ENCODE peak calls at places on chromosomes 16 and 17, in five cellular contexts. N is right atrium auricular region, F is IMR-90, G is cardiac fibroblast, U is B cell. S is an unnamed sample.

GRCh38 chr17:65864409-65864808 is 303.0 kb upstream of the AXIN2 start:
- DNase-seq in N (no peak), F (no peak), G (no peak), U (no peak), S (no peak)

GRCh38 chr17:29151567-29151966 is 28.6 kb downstream of the MYO18A start:
- DNase-seq in N (no peak), F (peak; percentile 73), G (peak; percentile 70), U (no peak), S (peak; percentile 51)

GRCh38 chr16:27489906-27490305 is 59.8 kb downstream of the GTF3C1 start:
- DNase-seq in N (no peak), F (no peak), G (no peak), U (no peak), S (no peak)

GRCh38 chr17:36652716-36653115 is 51.3 kb downstream of the MRM1 start:
- DNase-seq in N (no peak), F (no peak), G (no peak), U (no peak), S (peak; percentile 19)

GRCh38 chr17:66915204-66915611 is 49.3 kb upstream of the CACNG4 start:
- DNase-seq in N (no peak), F (no peak), G (peak; percentile 6), U (no peak), S (peak; percentile 57)

GRCh38 chr16:4989391-4990006 is 31.4 kb downstream of the SEC14L5 start:
- DNase-seq in N (no peak), F (no peak), G (no peak), U (no peak), S (no peak)

GRCh38 chr16:84396537-84397008 is 28.2 kb downstream of the ATP2C2 start:
- DNase-seq in N (no peak), F (peak; percentile 5), G (no peak), U (no peak), S (peak; percentile 95)

GRCh38 chr16:30053376-30054015 is 12.1 kb upstream of the ALDOA start:
- DNase-seq in N (no peak), F (peak; percentile 57), G (peak; percentile 78), U (no peak), S (peak; percentile 41)

GRCh38 chr17:33667671-33668070 is 374.6 kb upstream of the ASIC2 start:
- DNase-seq in N (no peak), F (no peak), G (no peak), U (no peak), S (no peak)

DNA sequence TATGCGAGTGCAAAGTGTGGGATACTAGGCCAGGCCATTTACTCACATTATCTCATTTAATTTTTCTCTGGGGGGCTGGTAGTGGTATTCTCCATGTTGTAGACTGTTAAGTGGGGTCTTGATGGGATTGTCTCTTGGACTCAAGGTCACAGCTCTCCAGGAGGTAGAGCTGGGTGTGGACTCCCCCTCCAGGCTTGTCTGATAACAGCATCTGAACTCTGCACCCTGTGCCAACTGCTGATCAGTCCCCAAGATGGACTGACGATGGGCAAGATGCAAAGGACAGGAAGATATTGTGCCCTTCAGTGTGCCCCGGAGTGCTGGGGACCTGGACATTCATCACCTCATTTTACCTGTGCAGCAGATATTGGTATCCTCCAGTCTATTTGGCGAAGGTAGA is 147.8 kb downstream of the MSI2 start:
- DNase-seq in N (no peak), F (no peak), G (no peak), U (no peak), S (no peak)
- TF ChIP-seq CTCF in N (no peak), F (no peak), G (no peak), U (no peak), S (peak; percentile 23)

GRCh38 chr16:3032624-3033023 is 4.1 kb downstream of the BICDL2 start:
- DNase-seq in N (no peak), F (no peak), G (no peak), U (no peak), S (no peak)
- TF ChIP-seq CTCF in N (no peak), F (no peak), G (no peak), U (no peak), S (no peak)

GRCh38 chr16:47461598-47462266 is 601 bp downstream of the PHKB start:
- DNase-seq in N (no peak), F (peak; percentile 48), G (peak; percentile 66), U (no peak), S (peak; percentile 80)
- TF ChIP-seq CTCF in N (no peak), F (no peak), G (no peak), U (no peak), S (no peak)

GRCh38 chr17:55292094-55292493 is 27.3 kb downstream of the HLF start:
- DNase-seq in N (no peak), F (no peak), G (no peak), U (no peak), S (no peak)

GRCh38 chr17:55295411-55296170 is 30.8 kb downstream of the HLF start:
- DNase-seq in N (peak; percentile 75), F (peak; percentile 43), G (peak; percentile 60), U (no peak), S (peak; percentile 59)

GRCh38 chr17:55296171-55296695 is 31.5 kb downstream of the HLF start:
- DNase-seq in N (no peak), F (no peak), G (no peak), U (no peak), S (no peak)

GRCh38 chr17:55296699-55297098 is 31.9 kb downstream of the HLF start:
- DNase-seq in N (no peak), F (no peak), G (no peak), U (no peak), S (no peak)

GRCh38 chr17:55294042-55294751 is 29.4 kb downstream of the HLF start:
- DNase-seq in N (no peak), F (no peak), G (no peak), U (no peak), S (no peak)
- TF ChIP-seq CTCF in N (no peak), F (no peak), G (no peak), U (no peak), S (no peak)

GRCh38 chr16:67226804-67227566 is at the start of gene TMEM208:
- DNase-seq in N (peak; percentile 98), F (peak; percentile 98), G (peak; percentile 98), U (peak; percentile 99), S (peak; percentile 93)
- TF ChIP-seq CTCF in N (peak; percentile 22), F (peak; percentile 29), G (no peak), U (peak; percentile 13), S (peak; percentile 14)

GRCh38 chr17:41642252-41643156 is 18.1 kb upstream of the KRT17 start:
- DNase-seq in N (no peak), F (no peak), G (no peak), U (no peak), S (peak; percentile 90)
- TF ChIP-seq CTCF in N (no peak), F (no peak), G (no peak), U (no peak), S (no peak)

DNA sequence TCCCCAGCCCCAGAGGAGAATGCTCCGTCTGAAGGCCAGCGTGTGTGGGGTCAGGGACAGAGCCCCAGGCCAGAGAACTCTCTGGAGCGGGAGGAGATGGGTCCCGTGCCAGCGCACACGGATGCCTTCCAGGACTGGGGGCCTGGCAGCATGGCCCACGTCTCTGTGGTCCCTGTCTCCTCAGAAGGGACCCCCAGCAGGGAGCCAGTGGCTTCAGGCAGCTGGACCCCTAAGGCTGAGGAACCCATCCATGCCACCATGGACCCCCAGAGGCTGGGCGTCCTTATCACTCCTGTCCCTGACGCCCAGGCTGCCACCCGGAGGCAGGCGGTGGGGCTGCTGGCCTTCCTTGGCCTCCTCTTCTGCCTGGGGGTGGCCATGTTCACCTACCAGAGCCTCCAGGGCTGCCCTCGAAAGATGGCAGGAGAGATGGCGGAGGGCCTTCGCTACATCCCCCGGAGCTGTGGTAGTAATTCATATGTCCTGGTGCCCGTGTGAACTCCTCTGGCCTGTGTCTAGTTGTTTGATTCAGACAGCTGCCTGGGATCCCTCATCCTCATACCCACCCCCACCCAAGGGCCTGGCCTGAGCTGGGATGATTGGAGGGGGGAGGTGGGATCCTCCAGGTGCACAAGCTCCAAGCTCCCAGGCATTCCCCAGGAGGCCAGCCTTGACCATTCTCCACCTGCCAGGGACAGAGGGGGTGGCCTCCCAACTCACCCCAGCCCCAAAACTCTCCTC is 10.4 kb downstream of the CX3CL1 start:
- DNase-seq in N (no peak), F (no peak), G (no peak), U (no peak), S (no peak)
- TF ChIP-seq CTCF in N (no peak), F (no peak), G (peak; percentile 2), U (no peak), S (no peak)

S was measured in bronchial epithelial cell.